ENCODE peak calls at places on chromosomes 2 and 18, in seven cellular contexts. One of them, this sample, is unnamed.

GRCh38 chr2:55839182-55839819 is 84.3 kb downstream of the EFEMP1 start:
- DNase-seq in SK-MEL-5: no peak
- DNase-seq in T-helper 9 cell: no peak
- DNase-seq in germinal center: no peak
- DNase-seq in H4: peak; percentile 68
- DNase-seq in right atrium auricular region: no peak
- DNase-seq in amniotic stem cell: no peak
- DNase-seq in this sample: no peak

GRCh38 chr18:2855560-2856350 is 8.9 kb downstream of the EMILIN2 start:
- DNase-seq in amniotic stem cell: no peak
- DNase-seq in SK-MEL-5: no peak
- DNase-seq in T-helper 9 cell: no peak
- DNase-seq in germinal center: no peak
- DNase-seq in H4: no peak
- DNase-seq in right atrium auricular region: peak; percentile 57
- DNase-seq in this sample: no peak

GRCh38 chr2:158457826-158458616 is 1.3 kb downstream of the PKP4 start:
- DNase-seq in right atrium auricular region: peak; percentile 69
- DNase-seq in amniotic stem cell: peak; percentile 13
- DNase-seq in SK-MEL-5: peak; percentile 38
- DNase-seq in T-helper 9 cell: peak; percentile 45
- DNase-seq in germinal center: peak; percentile 51
- DNase-seq in H4: peak; percentile 57
- DNase-seq in this sample: peak; percentile 36

GRCh38 chr18:36464126-36464651 is 166.7 kb downstream of the FHOD3 start:
- DNase-seq in amniotic stem cell: no peak
- DNase-seq in H4: no peak
- DNase-seq in right atrium auricular region: no peak
- DNase-seq in SK-MEL-5: no peak
- DNase-seq in T-helper 9 cell: no peak
- DNase-seq in germinal center: no peak
- DNase-seq in this sample: no peak

GRCh38 chr2:215906458-215906857 is 106.9 kb downstream of the MREG start:
- DNase-seq in right atrium auricular region: no peak
- DNase-seq in H4: no peak
- DNase-seq in T-helper 9 cell: no peak
- DNase-seq in germinal center: no peak
- DNase-seq in amniotic stem cell: no peak
- DNase-seq in SK-MEL-5: no peak
- DNase-seq in this sample: no peak

GRCh38 chr2:34234823-34235222 is 635.7 kb upstream of the FAM98A start:
- DNase-seq in right atrium auricular region: no peak
- DNase-seq in SK-MEL-5: no peak
- DNase-seq in H4: no peak
- DNase-seq in germinal center: no peak
- DNase-seq in T-helper 9 cell: no peak
- DNase-seq in amniotic stem cell: no peak
- DNase-seq in this sample: no peak

GRCh38 chr2:61471905-61472805 is 1.3 kb upstream of the USP34 start:
- DNase-seq in germinal center: peak; percentile 24
- DNase-seq in H4: peak; percentile 19
- DNase-seq in amniotic stem cell: no peak
- DNase-seq in right atrium auricular region: no peak
- DNase-seq in T-helper 9 cell: no peak
- DNase-seq in SK-MEL-5: peak; percentile 14
- DNase-seq in this sample: no peak

GRCh38 chr2:8656160-8656641 is 25.7 kb upstream of the ID2 start:
- DNase-seq in amniotic stem cell: peak; percentile 61
- DNase-seq in SK-MEL-5: no peak
- DNase-seq in right atrium auricular region: no peak
- DNase-seq in H4: no peak
- DNase-seq in T-helper 9 cell: no peak
- DNase-seq in germinal center: no peak
- DNase-seq in this sample: no peak

GRCh38 chr2:104332733-104333132 is 521.2 kb upstream of the POU3F3 start:
- DNase-seq in germinal center: no peak
- DNase-seq in T-helper 9 cell: no peak
- DNase-seq in SK-MEL-5: peak; percentile 16
- DNase-seq in H4: peak; percentile 93
- DNase-seq in amniotic stem cell: no peak
- DNase-seq in right atrium auricular region: no peak
- DNase-seq in this sample: no peak

GRCh38 chr18:73778052-73778395 is 369.6 kb downstream of the FBXO15 start:
- DNase-seq in H4: no peak
- DNase-seq in SK-MEL-5: no peak
- DNase-seq in amniotic stem cell: no peak
- DNase-seq in germinal center: no peak
- DNase-seq in right atrium auricular region: no peak
- DNase-seq in T-helper 9 cell: no peak
- DNase-seq in this sample: no peak